ENCODE peak calls at places on chromosomes 1 and 21, in six cellular contexts. P is T follicular helper cell, A is left kidney, Z is cardiac muscle cell, U is body of pancreas, O is MCF 10A. B is an unnamed sample.

GRCh38 chr1:85048296-85049064 is at the start of gene MCOLN3:
- DNase-seq in P (peak; percentile 9), A (peak; percentile 87), Z (no peak), U (peak; percentile 65), O (peak; percentile 28), B (peak; percentile 86)

GRCh38 chr1:85411567-85412312 is 53.2 kb downstream of the DDAH1 start:
- DNase-seq in P (no peak), A (no peak), Z (no peak), U (no peak), O (no peak), B (no peak)

GRCh38 chr1:220528679-220529529 is 968 bp downstream of the MARK1 start:
- DNase-seq in P (no peak), A (peak; percentile 69), Z (peak; percentile 3), U (no peak), O (peak; percentile 31), B (peak; percentile 81)

GRCh38 chr1:39507230-39507928 is 15.9 kb downstream of the BMP8A start:
- DNase-seq in P (no peak), A (peak; percentile 64), Z (peak; percentile 33), U (no peak), O (no peak), B (peak; percentile 81)

GRCh38 chr1:7405844-7406500 is 365.1 kb upstream of the VAMP3 start:
- DNase-seq in P (no peak), A (no peak), Z (no peak), U (no peak), O (no peak), B (peak; percentile 28)

GRCh38 chr1:173017792-173018191 is 32.9 kb downstream of the TNFSF18 start:
- DNase-seq in P (no peak), A (no peak), Z (no peak), U (no peak), O (no peak), B (no peak)

GRCh38 chr1:150968491-150968890 is 6.1 kb downstream of the CERS2 start:
- DNase-seq in P (no peak), A (no peak), Z (no peak), U (no peak), O (no peak), B (no peak)

GRCh38 chr1:20753589-20753988 is 21.1 kb upstream of the SH2D5 start:
- DNase-seq in P (no peak), A (no peak), Z (no peak), U (no peak), O (no peak), B (no peak)

GRCh38 chr1:116760487-116760886 is 6.3 kb downstream of the CD2 start:
- DNase-seq in P (no peak), A (no peak), Z (no peak), U (no peak), O (no peak), B (no peak)

GRCh38 chr1:226871047-226871365 is 590 bp downstream of the PSEN2 start:
- DNase-seq in P (no peak), A (no peak), Z (no peak), U (no peak), O (no peak), B (no peak)

GRCh38 chr1:28518745-28519341 is 13.0 kb downstream of the RCC1 start:
- DNase-seq in P (no peak), A (peak; percentile 23), Z (peak; percentile 15), U (no peak), O (peak; percentile 47), B (no peak)

GRCh38 chr21:43728467-43729390 is 9.8 kb downstream of the PDXK start:
- DNase-seq in P (peak; percentile 84), A (peak; percentile 97), Z (peak; percentile 100), U (peak; percentile 90), O (peak; percentile 94), B (peak; percentile 93)

GRCh38 chr1:185388815-185389214 is 71.8 kb upstream of the IVNS1ABP start:
- DNase-seq in P (no peak), A (no peak), Z (no peak), U (no peak), O (no peak), B (no peak)

GRCh38 chr1:226994357-226995063 is 54.4 kb downstream of the COQ8A start:
- DNase-seq in P (no peak), A (peak; percentile 78), Z (no peak), U (no peak), O (no peak), B (no peak)

GRCh38 chr1:63189677-63190076 is 132.7 kb upstream of the FOXD3 start:
- DNase-seq in P (no peak), A (no peak), Z (peak; percentile 1), U (no peak), O (peak; percentile 50), B (peak; percentile 89)

GRCh38 chr21:42685036-42685435 is 31.6 kb downstream of the PDE9A start:
- DNase-seq in P (no peak), A (no peak), Z (no peak), U (no peak), O (no peak), B (no peak)

GRCh38 chr1:154819628-154820590 is 50.2 kb downstream of the KCNN3 start:
- DNase-seq in P (no peak), A (peak; percentile 54), Z (peak; percentile 7), U (peak; percentile 20), O (peak; percentile 49), B (peak; percentile 88)

GRCh38 chr1:2088434-2088833 is 38.2 kb downstream of the PRKCZ start:
- DNase-seq in P (no peak), A (peak; percentile 89), Z (peak; percentile 74), U (peak; percentile 34), O (no peak), B (no peak)

GRCh38 chr1:202599669-202600431 is 110.4 kb downstream of the SYT2 start:
- DNase-seq in P (no peak), A (peak; percentile 92), Z (peak; percentile 90), U (peak; percentile 49), O (peak; percentile 89), B (peak; percentile 91)

GRCh38 chr1:32651461-32652073 is 559 bp downstream of the RBBP4 start:
- DNase-seq in P (no peak), A (peak; percentile 3), Z (no peak), U (no peak), O (no peak), B (no peak)

GRCh38 chr1:184287001-184287400 is 99.8 kb upstream of the C1orf21 start:
- DNase-seq in P (no peak), A (no peak), Z (no peak), U (peak; percentile 86), O (peak; percentile 70), B (no peak)

GRCh38 chr1:90505806-90506205 is 211.3 kb downstream of the BARHL2 start:
- DNase-seq in P (no peak), A (no peak), Z (no peak), U (no peak), O (no peak), B (no peak)

B was measured in endodermal cell.